ENCODE peak calls at places on chromosomes 13 and 19, in eight cellular contexts. Q is thoracic aorta, V is H9, Y is tibial artery, I is heart left ventricle, E is breast epithelium, U is substantia nigra, T is psoas muscle. Z is an unnamed sample.

GRCh38 chr13:73677041-73677589 is 457.1 kb downstream of the KLF12 start:
- DNase-seq in Q (no peak), V (no peak), Y (no peak), I (no peak), E (no peak), U (no peak), T (no peak), Z (no peak)

GRCh38 chr13:112532837-112533745 is 54.9 kb downstream of the TUBGCP3 start:
- DNase-seq in Q (no peak), V (no peak), Y (no peak), I (no peak), E (no peak), U (no peak), T (no peak), Z (peak; percentile 46)

GRCh38 chr19:34365463-34366401 is 736 bp downstream of the GPI start:
- DNase-seq in Q (no peak), V (peak; percentile 36), Y (peak; percentile 74), I (no peak), E (no peak), U (peak; percentile 33), T (peak; percentile 45), Z (no peak)

GRCh38 chr13:113077566-113077952 is 28.0 kb upstream of the F7 start:
- DNase-seq in Q (no peak), V (no peak), Y (no peak), I (peak; percentile 35), E (no peak), U (no peak), T (no peak), Z (no peak)

GRCh38 chr19:16901491-16902175 is 12.8 kb downstream of the F2RL3 start:
- DNase-seq in Q (no peak), V (no peak), Y (no peak), I (peak; percentile 26), E (no peak), U (no peak), T (no peak), Z (no peak)

GRCh38 chr13:60788156-60788829 is 391.3 kb downstream of the TDRD3 start:
- DNase-seq in Q (peak; percentile 17), V (no peak), Y (no peak), I (no peak), E (no peak), U (no peak), T (peak; percentile 35), Z (no peak)

GRCh38 chr19:17777840-17778620 is 16.9 kb upstream of the B3GNT3 start:
- DNase-seq in Q (no peak), V (peak; percentile 97), Y (peak; percentile 73), I (peak; percentile 82), E (peak; percentile 35), U (peak; percentile 20), T (peak; percentile 52), Z (no peak)

GRCh38 chr13:60617863-60618733 is 221.1 kb downstream of the TDRD3 start:
- DNase-seq in Q (no peak), V (peak; percentile 69), Y (no peak), I (no peak), E (no peak), U (no peak), T (no peak), Z (no peak)

GRCh38 chr13:69769637-69770036 is 338.0 kb upstream of the ATXN8OS start:
- DNase-seq in Q (no peak), V (no peak), Y (no peak), I (no peak), E (no peak), U (no peak), T (no peak), Z (no peak)

GRCh38 chr13:76937416-76937815 is 10.9 kb upstream of the ACOD1 start:
- DNase-seq in Q (no peak), V (no peak), Y (no peak), I (no peak), E (no peak), U (no peak), T (no peak), Z (no peak)

GRCh38 chr13:36712290-36712689 is 38.5 kb downstream of the SERTM1 start:
- DNase-seq in Q (no peak), V (no peak), Y (no peak), I (no peak), E (no peak), U (no peak), T (no peak), Z (no peak)

GRCh38 chr13:43157796-43158195 is 134.4 kb downstream of the DNAJC15 start:
- DNase-seq in Q (no peak), V (no peak), Y (no peak), I (no peak), E (no peak), U (no peak), T (no peak), Z (no peak)

GRCh38 chr13:52850396-52851152 is 2.1 kb upstream of the PCDH8 start:
- DNase-seq in Q (peak; percentile 13), V (peak; percentile 93), Y (peak; percentile 71), I (peak; percentile 84), E (peak; percentile 32), U (peak; percentile 74), T (peak; percentile 73), Z (peak; percentile 50)

GRCh38 chr19:50325310-50326100 is 3.7 kb downstream of the KCNC3 start:
- DNase-seq in Q (no peak), V (peak; percentile 97), Y (no peak), I (peak; percentile 79), E (no peak), U (peak; percentile 75), T (peak; percentile 70), Z (peak; percentile 75)

GRCh38 chr13:112692586-112692985 is 2.7 kb downstream of the ATP11A start:
- DNase-seq in Q (no peak), V (no peak), Y (no peak), I (no peak), E (no peak), U (no peak), T (no peak), Z (no peak)

GRCh38 chr13:97439196-97439595 is 5.2 kb downstream of the RAP2A start:
- DNase-seq in Q (no peak), V (no peak), Y (no peak), I (no peak), E (no peak), U (no peak), T (no peak), Z (no peak)

GRCh38 chr13:60970736-60971135 is 444.9 kb downstream of the PCDH20 start:
- DNase-seq in Q (no peak), V (peak; percentile 39), Y (no peak), I (no peak), E (no peak), U (no peak), T (no peak), Z (no peak)

GRCh38 chr19:15107056-15108010 is at the start of gene SYDE1:
- DNase-seq in Q (no peak), V (peak; percentile 81), Y (peak; percentile 80), I (peak; percentile 73), E (peak; percentile 39), U (no peak), T (peak; percentile 61), Z (no peak)

GRCh38 chr19:9799162-9799561 is 19.7 kb downstream of the FBXL12 start:
- DNase-seq in Q (no peak), V (no peak), Y (no peak), I (no peak), E (no peak), U (no peak), T (no peak), Z (no peak)

GRCh38 chr19:46481947-46482346 is 10.6 kb upstream of the PNMA8A start:
- DNase-seq in Q (no peak), V (no peak), Y (no peak), I (no peak), E (no peak), U (no peak), T (peak; percentile 21), Z (no peak)

GRCh38 chr13:91308299-91308698 is 39.2 kb upstream of the MIR17HG start:
- DNase-seq in Q (no peak), V (no peak), Y (no peak), I (no peak), E (no peak), U (no peak), T (no peak), Z (no peak)

GRCh38 chr13:47794963-47795362 is 206.1 kb downstream of the SUCLA2 start:
- DNase-seq in Q (no peak), V (no peak), Y (no peak), I (no peak), E (no peak), U (no peak), T (no peak), Z (no peak)

GRCh38 chr19:50341091-50341564 is 12.0 kb upstream of the KCNC3 start:
- DNase-seq in Q (no peak), V (no peak), Y (no peak), I (no peak), E (no peak), U (no peak), T (no peak), Z (no peak)

GRCh38 chr13:112705286-112705685 is 15.4 kb downstream of the ATP11A start:
- DNase-seq in Q (no peak), V (peak; percentile 24), Y (peak; percentile 47), I (no peak), E (no peak), U (no peak), T (no peak), Z (no peak)

GRCh38 chr13:90270231-90270630 is 1077.3 kb upstream of the MIR17HG start:
- DNase-seq in Q (no peak), V (no peak), Y (no peak), I (no peak), E (no peak), U (no peak), T (no peak), Z (no peak)

GRCh38 chr19:57800696-57801095 is 14.0 kb downstream of the ZNF552 start:
- DNase-seq in Q (no peak), V (no peak), Y (no peak), I (no peak), E (no peak), U (no peak), T (no peak), Z (no peak)
- H3K27ac ChIP-seq in Q (no peak overlapping the region), V (no peak overlapping the region), Y (no peak overlapping the region), I (peak overlapping the region; percentile 82), E (peak overlapping the region; percentile 96), U (no peak overlapping the region), T (no peak overlapping the region), Z (no peak overlapping the region)

GRCh38 chr19:43462887-43463380 is 2.5 kb downstream of the LYPD3 start:
- DNase-seq in Q (no peak), V (no peak), Y (no peak), I (no peak), E (no peak), U (no peak), T (no peak), Z (no peak)
- H3K27ac ChIP-seq in Q (no peak overlapping the region), V (no peak overlapping the region), Y (peak overlapping the region; percentile 88), I (peak overlapping the region; percentile 81), E (peak overlapping the region; percentile 94), U (peak overlapping the region; percentile 26), T (no peak overlapping the region), Z (peak overlapping the region; percentile 93)

GRCh38 chr13:67383358-67383757 is 153.2 kb upstream of the PCDH9 start:
- DNase-seq in Q (no peak), V (no peak), Y (no peak), I (peak; percentile 51), E (no peak), U (no peak), T (no peak), Z (no peak)
- H3K27ac ChIP-seq in Q (no peak overlapping the region), V (no peak overlapping the region), Y (no peak overlapping the region), I (no peak overlapping the region), E (no peak overlapping the region), U (no peak overlapping the region), T (no peak overlapping the region), Z (no peak overlapping the region)

DNA sequence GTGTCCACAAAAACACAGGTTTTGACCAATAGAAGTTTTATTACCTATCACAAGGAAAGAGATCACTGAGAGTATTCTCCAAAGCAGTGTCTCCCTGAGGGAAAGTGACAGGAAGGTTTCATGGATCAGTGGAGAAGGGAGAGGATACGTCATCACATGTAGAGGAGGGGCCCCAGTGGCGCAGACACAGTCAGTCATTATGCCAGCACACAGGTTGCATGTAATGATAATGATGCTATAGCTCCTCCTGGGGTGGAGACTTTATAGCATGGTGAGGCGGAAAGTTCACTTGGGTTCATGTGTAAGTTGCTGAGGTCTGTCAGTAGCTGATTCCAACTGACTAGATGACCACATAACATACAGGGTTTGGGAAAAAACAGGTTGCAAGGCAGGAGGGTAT is 88.7 kb downstream of the FNDC3A start:
- DNase-seq in Q (no peak), V (no peak), Y (no peak), I (no peak), E (no peak), U (no peak), T (no peak), Z (no peak)
- H3K27ac ChIP-seq in Q (no peak overlapping the region), V (no peak overlapping the region), Y (no peak overlapping the region), I (no peak overlapping the region), E (no peak overlapping the region), U (no peak overlapping the region), T (no peak overlapping the region), Z (no peak overlapping the region)

Z was measured in CD4-positive, CD25-positive, alpha-beta regulatory T cell.